ENCODE peak calls at places on chromosomes 2 and 18, in seven cellular contexts. L is PC-3, W is breast epithelium, Q is small intestine, I is heart right ventricle, Z is ovary, G is pancreas. J is an unnamed sample. For H3K9me3 and H3K4me1, the result is how much of the 10 kb centered on the place peaks cover.

GRCh38 chr2:109612991-109613921 is 510 bp downstream of the SEPTIN10 start:
- DNase-seq in L (peak), W (no peak), Q (peak), I (peak), Z (peak), G (peak), J (no peak)

GRCh38 chr2:86807462-86808275 is 17.0 kb upstream of the CD8A start:
- DNase-seq in L (peak), W (no peak), Q (peak), I (peak), Z (peak), G (peak), J (no peak)

GRCh38 chr2:85851253-85851955 is 37.4 kb downstream of the ST3GAL5 start:
- DNase-seq in L (peak), W (no peak), Q (no peak), I (peak), Z (peak), G (peak), J (no peak)

GRCh38 chr2:192236136-192236535 is 41.4 kb upstream of the TMEFF2 start:
- DNase-seq in L (peak), W (no peak), Q (no peak), I (no peak), Z (no peak), G (no peak), J (no peak)

GRCh38 chr2:232075080-232075479 is 113.6 kb downstream of the DIS3L2 start:
- DNase-seq in L (peak), W (no peak), Q (no peak), I (no peak), Z (no peak), G (no peak), J (no peak)

GRCh38 chr2:58923869-58924268 is 682.7 kb upstream of the FANCL start:
- DNase-seq in L (peak), W (no peak), Q (no peak), I (no peak), Z (no peak), G (no peak), J (no peak)

GRCh38 chr2:239640210-239640609 is 239.4 kb upstream of the HDAC4 start:
- DNase-seq in L (no peak), W (no peak), Q (no peak), I (no peak), Z (no peak), G (no peak), J (no peak)

GRCh38 chr18:70459251-70459650 is 170.4 kb downstream of the SOCS6 start:
- DNase-seq in L (no peak), W (no peak), Q (no peak), I (no peak), Z (no peak), G (no peak), J (no peak)

GRCh38 chr2:12675352-12675795 is 41.4 kb upstream of the TRIB2 start:
- DNase-seq in L (peak), W (no peak), Q (peak), I (no peak), Z (no peak), G (peak), J (no peak)

GRCh38 chr18:10726198-10727068 is 200.6 kb downstream of the NAPG start:
- DNase-seq in L (no peak), W (no peak), Q (no peak), I (peak), Z (no peak), G (peak), J (no peak)

GRCh38 chr2:189285962-189286648 is 106.5 kb upstream of the COL5A2 start:
- DNase-seq in L (peak), W (no peak), Q (no peak), I (no peak), Z (no peak), G (no peak), J (no peak)

GRCh38 chr18:59628995-59629394 is 68.2 kb downstream of the CCBE1 start:
- DNase-seq in L (no peak), W (no peak), Q (no peak), I (no peak), Z (no peak), G (no peak), J (no peak)

GRCh38 chr2:218375212-218375611 is 6.9 kb upstream of the SLC11A1 start:
- DNase-seq in L (peak), W (no peak), Q (no peak), I (no peak), Z (no peak), G (no peak), J (no peak)

GRCh38 chr18:53984021-53984420 is 240.4 kb downstream of the MBD2 start:
- DNase-seq in L (peak), W (no peak), Q (no peak), I (no peak), Z (no peak), G (no peak), J (no peak)

DNA sequence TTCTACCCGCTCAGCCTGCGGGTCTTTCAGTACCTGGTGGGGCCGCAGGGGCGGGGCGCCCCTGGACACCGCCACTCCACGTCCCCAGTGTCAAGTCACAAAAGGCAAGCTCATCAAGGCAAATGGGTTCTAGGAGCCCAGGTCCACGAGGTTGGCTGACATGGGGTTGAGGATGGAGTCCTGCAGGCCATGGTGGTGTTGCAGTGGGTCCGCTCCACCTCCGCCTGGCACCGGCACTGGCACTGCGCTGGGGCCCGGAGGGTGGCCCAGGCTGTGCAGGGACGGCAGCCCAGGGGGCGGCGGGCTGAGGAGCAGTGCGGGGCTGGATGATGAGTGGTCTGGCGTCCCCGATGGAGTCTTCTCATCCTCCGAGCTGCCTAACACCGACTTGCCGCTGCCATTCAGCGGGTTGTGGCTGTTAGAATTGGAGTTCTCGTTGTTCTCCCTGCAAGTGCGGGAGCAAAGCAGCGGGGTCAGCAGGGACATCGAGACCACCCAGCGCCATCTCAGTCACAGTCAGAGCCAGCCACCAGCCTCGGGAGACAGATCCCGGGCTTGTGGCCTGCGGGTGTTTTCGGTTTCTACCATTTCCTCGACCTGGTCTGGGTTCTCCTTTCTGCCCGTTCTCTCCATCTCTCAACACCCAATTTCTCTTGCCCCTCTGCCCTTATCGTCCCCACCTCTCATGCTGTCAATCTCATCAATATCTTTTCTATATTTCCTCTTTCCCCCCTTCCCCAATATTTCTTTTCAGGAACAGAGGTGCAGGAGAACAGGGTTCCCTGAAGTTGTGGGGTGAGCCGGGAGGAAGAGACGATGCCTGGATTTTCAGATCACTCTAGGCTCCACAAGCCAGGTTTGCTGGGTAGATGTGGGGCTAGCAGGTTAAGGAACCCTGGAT is 3.0 kb downstream of the SIX2 start:
- DNase-seq in L (no peak), W (no peak), Q (no peak), I (no peak), Z (no peak), G (no peak), J (no peak)
- H3K9me3 ChIP-seq in L (under half), W (under half), Q (under half), I (under half), Z (under half), G (under half), J (under half)

DNA sequence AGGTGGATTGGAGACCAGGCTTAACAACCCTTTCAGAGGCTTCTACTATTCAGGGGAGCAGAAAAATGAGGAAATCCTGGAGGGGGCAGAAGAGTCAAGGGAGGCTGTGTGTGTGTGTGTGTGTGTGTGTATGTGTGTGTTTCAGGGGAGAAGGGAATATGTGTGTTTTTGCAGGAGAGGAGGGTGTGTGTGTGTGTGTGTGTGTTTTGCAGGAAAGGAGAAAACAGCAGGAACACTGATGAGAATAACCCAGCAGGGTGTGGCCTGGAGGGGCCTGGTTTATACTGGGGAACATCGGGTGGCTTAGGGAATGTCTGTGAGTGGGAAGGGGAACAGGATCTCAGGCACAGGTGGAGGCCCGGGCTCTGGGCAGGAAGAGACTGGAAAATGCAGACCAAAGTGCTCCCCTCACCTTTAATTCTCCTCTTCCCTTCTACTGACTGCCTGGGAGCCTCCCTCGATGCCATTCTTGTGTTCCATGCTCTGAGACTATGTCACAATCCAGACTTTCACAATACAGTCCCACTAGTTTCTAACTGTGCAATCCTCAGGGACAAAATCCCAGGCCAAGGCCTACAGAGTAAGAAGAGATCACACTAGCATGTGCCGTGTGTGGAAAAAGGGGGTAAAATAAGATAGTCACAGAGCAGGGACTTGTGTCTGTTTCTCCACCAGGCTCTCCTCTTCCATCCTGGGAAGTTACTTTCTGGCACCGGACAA is 10.0 kb downstream of the CYB5A start:
- DNase-seq in L (no peak), W (no peak), Q (no peak), I (no peak), Z (no peak), G (no peak), J (no peak)
- H3K4me3 ChIP-seq in L (no peak), W (no peak), Q (no peak), I (no peak), Z (no peak), G (no peak), J (no peak)

GRCh38 chr2:47038656-47039501 is 116.2 kb downstream of the STPG4 start:
- DNase-seq in L (no peak), W (no peak), Q (no peak), I (no peak), Z (no peak), G (no peak), J (no peak)

GRCh38 chr2:47040662-47041061 is 114.4 kb downstream of the STPG4 start:
- DNase-seq in L (no peak), W (no peak), Q (no peak), I (no peak), Z (no peak), G (no peak), J (no peak)

GRCh38 chr2:47039913-47040562 is 115.1 kb downstream of the STPG4 start:
- DNase-seq in L (no peak), W (no peak), Q (no peak), I (no peak), Z (no peak), G (no peak), J (no peak)

GRCh38 chr2:47041065-47041464 is 114.0 kb downstream of the STPG4 start:
- DNase-seq in L (no peak), W (no peak), Q (no peak), I (peak), Z (peak), G (no peak), J (no peak)

DNA sequence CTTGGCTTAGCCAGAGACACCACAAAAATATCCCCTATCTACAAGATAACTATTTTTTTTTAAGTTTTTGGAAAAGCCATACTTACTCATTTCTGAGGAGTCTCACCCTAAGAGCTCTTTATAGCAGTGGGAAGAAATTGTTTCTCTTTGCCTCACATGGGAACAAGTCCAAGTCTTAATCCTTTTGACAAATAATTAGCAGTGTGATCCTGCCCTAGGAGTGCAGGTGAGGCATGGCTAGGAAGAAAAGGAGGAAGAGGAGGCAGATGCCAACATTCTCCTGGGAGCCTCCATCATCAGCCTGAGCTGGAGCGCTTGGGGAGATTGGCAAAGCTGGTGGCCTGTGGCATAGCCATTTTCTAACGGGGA is 115.6 kb downstream of the STPG4 start:
- DNase-seq in L (no peak), W (no peak), Q (no peak), I (no peak), Z (no peak), G (no peak), J (no peak)
- H3K4me1 ChIP-seq in L (half or more), W (under half), Q (under half), I (half or more), Z (under half), G (under half), J (under half)

GRCh38 chr2:89819809-89820208 is 1128.3 kb downstream of the RPIA start:
- DNase-seq in L (no peak), W (no peak), Q (no peak), I (no peak), Z (no peak), G (no peak), J (no peak)

GRCh38 chr2:89823556-89823955 is 1132.1 kb downstream of the RPIA start:
- DNase-seq in L (no peak), W (no peak), Q (no peak), I (no peak), Z (no peak), G (no peak), J (no peak)

GRCh38 chr2:89820248-89820647 is 1128.8 kb downstream of the RPIA start:
- DNase-seq in L (no peak), W (no peak), Q (no peak), I (no peak), Z (no peak), G (no peak), J (no peak)

GRCh38 chr2:89821455-89821945 is 1130.0 kb downstream of the RPIA start:
- DNase-seq in L (no peak), W (no peak), Q (no peak), I (no peak), Z (no peak), G (no peak), J (no peak)

DNA sequence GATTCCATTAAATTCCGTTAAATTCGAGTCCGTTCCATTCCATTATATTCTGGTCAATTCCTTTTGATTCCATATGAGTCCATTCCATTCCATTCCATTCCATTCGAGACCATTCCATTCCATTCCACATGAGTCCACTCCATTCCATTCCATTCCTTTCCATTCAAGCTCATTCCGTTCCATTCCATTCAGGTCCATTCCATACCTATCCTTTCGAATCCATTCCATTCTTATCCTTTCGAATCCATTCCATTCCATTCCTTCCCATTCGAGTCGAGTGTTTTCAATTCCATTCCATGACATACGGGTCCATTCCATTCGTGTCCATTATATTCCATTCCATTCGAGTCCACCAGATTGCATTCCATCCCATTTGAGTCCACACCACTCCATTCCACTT is 1127.4 kb downstream of the RPIA start:
- DNase-seq in L (no peak), W (no peak), Q (no peak), I (no peak), Z (no peak), G (no peak), J (no peak)
- H3K9me3 ChIP-seq in L (half or more), W (under half), Q (under half), I (under half), Z (under half), G (under half), J (half or more)

GRCh38 chr2:43518182-43518581 is 77.7 kb downstream of the THADA start:
- DNase-seq in L (no peak), W (no peak), Q (no peak), I (no peak), Z (no peak), G (no peak), J (no peak)
- H3K4me3 ChIP-seq in L (no peak), W (no peak), Q (no peak), I (no peak), Z (no peak), G (no peak), J (no peak)

DNA sequence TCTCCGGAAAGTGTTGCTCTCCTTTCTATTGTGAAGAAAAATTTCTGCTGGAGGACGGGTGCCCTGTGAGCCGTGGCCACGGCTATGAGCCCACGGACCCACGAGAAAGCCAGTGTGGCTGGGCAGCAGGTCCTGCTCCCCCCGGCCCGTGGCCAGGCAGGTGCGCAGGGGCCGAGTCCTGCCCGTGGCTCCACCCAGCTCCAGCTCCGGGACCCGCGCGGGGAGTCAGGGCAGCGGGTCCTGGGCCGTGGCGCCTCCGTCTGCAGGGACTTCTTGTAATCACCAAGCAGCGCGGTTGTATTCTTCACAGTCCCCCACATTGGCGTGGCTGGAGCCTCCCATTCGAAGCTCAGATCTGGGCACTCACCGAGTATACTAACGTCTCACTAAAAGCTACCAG is 43.0 kb downstream of the SALL3 start:
- DNase-seq in L (no peak), W (no peak), Q (no peak), I (no peak), Z (no peak), G (no peak), J (no peak)
- H3K4me1 ChIP-seq in L (under half), W (under half), Q (under half), I (under half), Z (under half), G (under half), J (under half)